ENCODE peak calls at places on chromosomes 12 and 14, in eight cellular contexts. N is A673; B is cardiac muscle cell; Y is CD4-positive, alpha-beta memory T cell; V is CD8-positive, alpha-beta memory T cell; I is brain microvascular endothelial cell; G is upper lobe of left lung; L is left ventricle myocardium inferior. J is an unnamed sample. For H3K36me3, the result is how much of the 10 kb centered on the place peaks cover.

GRCh38 chr12:25725874-25726273 is 172.8 kb upstream of the LMNTD1 start:
- DNase-seq in N (no peak), B (peak), Y (no peak), V (no peak), I (peak), G (no peak), L (no peak), J (no peak)

GRCh38 chr14:50403433-50403832 is 6.8 kb upstream of the CDKL1 start:
- DNase-seq in N (no peak), B (peak), Y (no peak), V (no peak), I (no peak), G (no peak), L (no peak), J (no peak)

GRCh38 chr12:39764944-39765560 is 145.4 kb upstream of the ABCD2 start:
- DNase-seq in N (peak), B (peak), Y (peak), V (no peak), I (peak), G (no peak), L (no peak), J (peak)

GRCh38 chr14:39264057-39264456 is 30.3 kb downstream of the MIA2 start:
- DNase-seq in N (no peak), B (no peak), Y (no peak), V (no peak), I (no peak), G (no peak), L (no peak), J (no peak)

GRCh38 chr12:111151441-111151840 is 217.5 kb downstream of the PHETA1 start:
- DNase-seq in N (no peak), B (no peak), Y (no peak), V (no peak), I (no peak), G (no peak), L (no peak), J (no peak)

GRCh38 chr12:24307716-24308335 is 358.4 kb upstream of the SOX5 start:
- DNase-seq in N (peak), B (no peak), Y (no peak), V (no peak), I (no peak), G (no peak), L (no peak), J (no peak)

GRCh38 chr12:31989987-31990386 is 30.8 kb downstream of the RESF1 start:
- DNase-seq in N (no peak), B (peak), Y (no peak), V (no peak), I (peak), G (no peak), L (no peak), J (no peak)

GRCh38 chr14:106459971-106460730 is 933.8 kb downstream of the TMEM121 start:
- DNase-seq in N (peak), B (no peak), Y (peak), V (peak), I (no peak), G (peak), L (no peak), J (peak)

GRCh38 chr12:101859664-101860607 is 17.4 kb upstream of the DRAM1 start:
- DNase-seq in N (no peak), B (no peak), Y (no peak), V (no peak), I (no peak), G (no peak), L (no peak), J (no peak)

GRCh38 chr12:5984873-5985272 is 39.8 kb upstream of the ANO2 start:
- DNase-seq in N (no peak), B (no peak), Y (no peak), V (no peak), I (no peak), G (no peak), L (no peak), J (no peak)

GRCh38 chr14:77141592-77142288 is at the start of gene ZDHHC22:
- DNase-seq in N (no peak), B (peak), Y (no peak), V (no peak), I (no peak), G (no peak), L (no peak), J (no peak)

GRCh38 chr12:54018608-54018984 is 9.6 kb upstream of the HOXC6 start:
- DNase-seq in N (peak), B (no peak), Y (no peak), V (no peak), I (no peak), G (no peak), L (no peak), J (no peak)

GRCh38 chr12:117063162-117063911 is 35.9 kb downstream of the TESC start:
- DNase-seq in N (no peak), B (no peak), Y (peak), V (peak), I (no peak), G (no peak), L (no peak), J (peak)

GRCh38 chr12:117521327-117521726 is 159.9 kb upstream of the NOS1 start:
- DNase-seq in N (no peak), B (no peak), Y (no peak), V (no peak), I (no peak), G (no peak), L (no peak), J (no peak)

GRCh38 chr12:29389295-29389919 is 8.4 kb upstream of the ERGIC2 start:
- DNase-seq in N (no peak), B (peak), Y (no peak), V (peak), I (no peak), G (peak), L (no peak), J (no peak)

GRCh38 chr12:111193067-111193466 is 175.8 kb downstream of the PHETA1 start:
- DNase-seq in N (no peak), B (no peak), Y (no peak), V (no peak), I (no peak), G (no peak), L (no peak), J (no peak)

GRCh38 chr12:20527396-20528154 is 159.2 kb downstream of the PDE3A start:
- DNase-seq in N (no peak), B (peak), Y (no peak), V (no peak), I (peak), G (no peak), L (no peak), J (no peak)

GRCh38 chr14:53767566-53767965 is 189.1 kb downstream of the BMP4 start:
- DNase-seq in N (no peak), B (peak), Y (no peak), V (no peak), I (no peak), G (no peak), L (no peak), J (no peak)

GRCh38 chr14:86912689-86913088 is 1080.3 kb downstream of the GALC start:
- DNase-seq in N (no peak), B (no peak), Y (no peak), V (no peak), I (no peak), G (no peak), L (no peak), J (no peak)

GRCh38 chr12:59626382-59626781 is 30.6 kb downstream of the SLC16A7 start:
- DNase-seq in N (no peak), B (no peak), Y (no peak), V (no peak), I (no peak), G (no peak), L (no peak), J (no peak)

GRCh38 chr14:92961567-92961855 is 38.6 kb downstream of the CHGA start:
- DNase-seq in N (no peak), B (no peak), Y (no peak), V (peak), I (no peak), G (peak), L (peak), J (no peak)

GRCh38 chr12:101740566-101740965 is 1.3 kb upstream of the SYCP3 start:
- DNase-seq in N (no peak), B (no peak), Y (no peak), V (no peak), I (no peak), G (no peak), L (no peak), J (no peak)

GRCh38 chr12:83468988-83469908 is 782.5 kb downstream of the TMTC2 start:
- DNase-seq in N (no peak), B (no peak), Y (no peak), V (no peak), I (no peak), G (no peak), L (no peak), J (no peak)

GRCh38 chr14:105299654-105300541 is 903 bp downstream of the BRF1 start:
- DNase-seq in N (peak), B (no peak), Y (no peak), V (no peak), I (no peak), G (no peak), L (no peak), J (no peak)

GRCh38 chr14:77786148-77786547 is 13.8 kb upstream of the ADCK1 start:
- DNase-seq in N (no peak), B (no peak), Y (no peak), V (no peak), I (no peak), G (no peak), L (no peak), J (no peak)

GRCh38 chr14:99605299-99605961 is 1.4 kb upstream of the CCDC85C start:
- DNase-seq in N (peak), B (peak), Y (peak), V (peak), I (no peak), G (peak), L (peak), J (peak)

GRCh38 chr12:55227643-55228042 is 6.8 kb downstream of the OR10A7 start:
- DNase-seq in N (no peak), B (no peak), Y (no peak), V (no peak), I (no peak), G (no peak), L (no peak), J (no peak)

GRCh38 chr12:126708492-126708896 is 1558.5 kb upstream of the TMEM132C start:
- DNase-seq in N (peak), B (peak), Y (peak), V (no peak), I (no peak), G (no peak), L (no peak), J (no peak)

GRCh38 chr12:131786331-131786730 is 41.9 kb upstream of the MMP17 start:
- DNase-seq in N (no peak), B (no peak), Y (no peak), V (no peak), I (no peak), G (peak), L (no peak), J (no peak)
- H3K27ac ChIP-seq in N (no peak), B (no peak), Y (no peak), V (no peak), I (peak), G (no peak), L (no peak), J (no peak)

GRCh38 chr14:95409472-95410307 is 90.0 kb upstream of the CLMN start:
- DNase-seq in N (no peak), B (no peak), Y (no peak), V (no peak), I (no peak), G (no peak), L (no peak), J (no peak)

GRCh38 chr14:95408731-95409471 is 89.2 kb upstream of the CLMN start:
- DNase-seq in N (no peak), B (no peak), Y (no peak), V (no peak), I (no peak), G (peak), L (no peak), J (peak)

GRCh38 chr14:95407342-95407741 is 87.6 kb upstream of the CLMN start:
- DNase-seq in N (no peak), B (no peak), Y (no peak), V (no peak), I (no peak), G (no peak), L (no peak), J (no peak)

GRCh38 chr14:95413289-95414215 is 93.8 kb upstream of the CLMN start:
- DNase-seq in N (no peak), B (no peak), Y (no peak), V (no peak), I (no peak), G (no peak), L (no peak), J (no peak)

DNA sequence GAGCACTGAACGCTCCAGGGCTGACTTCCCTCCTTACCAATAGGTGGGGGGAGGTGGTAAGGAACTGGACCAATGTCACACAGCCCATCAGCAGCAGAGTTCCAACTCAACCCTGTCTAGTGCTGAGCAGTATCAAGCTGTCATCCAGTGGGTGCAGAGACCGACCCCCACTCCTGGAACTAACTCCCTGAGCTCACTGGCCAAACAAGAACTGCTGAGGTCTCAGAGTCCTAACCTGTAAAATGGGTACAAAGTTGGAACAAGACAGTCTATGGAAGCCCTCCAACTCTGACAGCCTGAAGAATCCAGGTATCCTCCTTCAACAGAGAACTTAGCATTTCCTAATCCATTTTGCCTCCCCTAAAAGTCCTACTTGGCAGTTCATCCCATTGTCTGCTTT is 91.1 kb upstream of the CLMN start:
- DNase-seq in N (no peak), B (no peak), Y (no peak), V (no peak), I (no peak), G (no peak), L (no peak), J (no peak)
- H3K36me3 ChIP-seq in N (under half), B (under half), Y (under half), V (under half), I (under half), G (under half), L (under half), J (under half)

GRCh38 chr12:120101182-120101581 is 15.4 kb downstream of the RAB35 start:
- DNase-seq in N (no peak), B (no peak), Y (no peak), V (no peak), I (no peak), G (no peak), L (no peak), J (no peak)
- H3K27ac ChIP-seq in N (no peak), B (no peak), Y (peak), V (no peak), I (no peak), G (no peak), L (peak), J (no peak)

DNA sequence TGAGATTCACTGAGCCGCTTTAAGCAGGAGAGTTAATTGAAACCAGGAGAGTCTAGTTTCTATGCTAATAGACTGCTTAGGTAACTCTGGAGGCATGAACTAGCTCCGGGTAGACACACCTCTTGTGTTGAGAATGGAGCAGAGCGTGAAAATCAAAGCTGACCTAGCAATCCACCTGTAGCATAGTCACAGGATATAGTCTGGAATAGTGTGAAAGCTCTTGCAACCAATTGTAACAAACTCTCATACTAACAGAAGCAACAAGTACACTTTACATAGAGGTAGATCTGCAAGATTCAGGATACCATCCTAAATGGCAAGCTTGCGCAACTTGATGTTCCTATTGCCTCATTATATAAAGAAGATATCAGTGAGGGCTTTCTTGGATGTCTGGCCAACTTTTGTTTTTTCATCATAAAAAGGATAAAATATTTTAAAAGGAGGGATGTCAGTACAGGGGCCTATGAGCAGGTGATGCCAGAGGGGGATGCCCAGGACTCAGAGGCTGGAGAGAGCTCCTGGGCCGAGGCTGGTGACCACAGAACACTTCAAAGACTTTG is 5.2 kb downstream of the ALDH1L2 start:
- DNase-seq in N (no peak), B (no peak), Y (no peak), V (no peak), I (no peak), G (no peak), L (no peak), J (no peak)
- H3K36me3 ChIP-seq in N (under half), B (under half), Y (under half), V (under half), I (under half), G (under half), L (under half), J (under half)

DNA sequence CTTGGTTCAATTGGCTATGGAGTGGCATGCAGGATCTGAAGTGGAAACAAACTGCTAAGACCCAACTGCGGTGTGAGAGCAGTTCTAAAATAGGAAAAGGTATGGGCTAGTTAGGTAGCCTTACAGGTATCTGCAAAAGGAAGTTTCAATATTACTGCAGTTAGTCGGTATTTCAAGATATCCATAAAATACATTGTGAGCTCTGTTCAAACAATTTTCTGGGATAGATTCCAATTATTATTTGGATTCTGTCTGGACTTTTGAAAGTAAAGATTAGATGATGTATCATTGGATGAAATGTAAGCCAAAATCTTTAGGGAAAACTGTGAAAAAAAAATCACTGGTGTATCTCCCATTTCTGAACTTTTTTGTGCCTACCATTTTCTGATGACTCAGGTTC is 621.6 kb downstream of the CCER1 start:
- DNase-seq in N (no peak), B (no peak), Y (no peak), V (no peak), I (no peak), G (no peak), L (no peak), J (no peak)
- H3K27ac ChIP-seq in N (no peak), B (no peak), Y (no peak), V (no peak), I (peak), G (no peak), L (no peak), J (no peak)

GRCh38 chr14:94844593-94844992 is 74.7 kb upstream of the GSC start:
- DNase-seq in N (no peak), B (no peak), Y (no peak), V (no peak), I (no peak), G (no peak), L (no peak), J (no peak)

GRCh38 chr14:94853920-94854319 is 84.0 kb upstream of the GSC start:
- DNase-seq in N (no peak), B (no peak), Y (no peak), V (no peak), I (no peak), G (no peak), L (no peak), J (no peak)

DNA sequence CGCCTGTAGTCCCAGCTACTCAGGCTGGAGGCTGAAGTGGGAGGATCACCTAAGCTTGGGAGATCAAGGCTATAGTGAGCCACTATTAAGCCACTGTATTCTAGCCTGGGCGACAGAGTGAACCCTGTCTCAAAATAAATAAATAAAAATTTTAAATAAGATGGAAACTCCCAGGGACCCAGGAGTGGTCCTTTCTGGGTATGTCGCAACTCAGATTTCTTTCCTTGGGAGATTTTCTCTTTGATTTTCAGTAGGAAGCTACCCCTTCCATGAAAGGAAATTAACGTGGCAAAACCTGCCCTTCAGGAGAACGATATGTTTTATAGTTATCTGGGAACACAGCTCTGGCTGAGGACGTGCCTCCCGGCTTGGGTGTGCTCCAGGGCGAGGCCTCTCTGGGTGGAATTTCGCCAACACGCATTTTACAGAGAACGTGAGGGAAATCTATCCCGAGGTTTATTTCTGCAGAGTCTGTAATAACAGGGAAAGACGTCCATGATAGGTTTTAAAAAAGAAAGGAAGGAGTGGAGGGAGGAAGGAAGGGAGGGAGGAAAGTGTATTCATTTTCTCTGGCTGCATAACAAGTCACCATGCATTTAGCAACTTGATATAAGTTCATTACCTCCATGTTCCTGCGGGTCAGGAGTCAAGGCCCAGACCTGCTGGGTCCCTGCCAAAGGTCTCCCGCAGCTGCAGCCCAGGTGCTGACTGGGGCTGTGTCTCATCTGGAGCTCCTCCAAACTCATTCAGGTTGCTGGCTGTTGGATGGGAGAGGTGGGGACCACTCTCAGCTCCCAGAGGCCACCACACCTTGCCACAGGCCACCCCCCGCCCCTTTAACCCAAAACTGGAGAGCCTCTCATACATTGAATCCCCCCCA is 80.7 kb upstream of the GSC start:
- DNase-seq in N (no peak), B (no peak), Y (no peak), V (no peak), I (no peak), G (peak), L (no peak), J (peak)
- H3K36me3 ChIP-seq in N (under half), B (under half), Y (under half), V (under half), I (under half), G (under half), L (under half), J (under half)

GRCh38 chr12:2281446-2281845 is 228.7 kb downstream of the CACNA1C start:
- DNase-seq in N (no peak), B (no peak), Y (no peak), V (no peak), I (no peak), G (no peak), L (no peak), J (no peak)

GRCh38 chr12:2283480-2283879 is 230.7 kb downstream of the CACNA1C start:
- DNase-seq in N (no peak), B (no peak), Y (no peak), V (no peak), I (no peak), G (no peak), L (no peak), J (no peak)

GRCh38 chr12:2283910-2284309 is 231.1 kb downstream of the CACNA1C start:
- DNase-seq in N (peak), B (peak), Y (no peak), V (no peak), I (no peak), G (no peak), L (no peak), J (no peak)

GRCh38 chr12:2284321-2284813 is 231.6 kb downstream of the CACNA1C start:
- DNase-seq in N (peak), B (peak), Y (no peak), V (no peak), I (peak), G (no peak), L (no peak), J (no peak)

DNA sequence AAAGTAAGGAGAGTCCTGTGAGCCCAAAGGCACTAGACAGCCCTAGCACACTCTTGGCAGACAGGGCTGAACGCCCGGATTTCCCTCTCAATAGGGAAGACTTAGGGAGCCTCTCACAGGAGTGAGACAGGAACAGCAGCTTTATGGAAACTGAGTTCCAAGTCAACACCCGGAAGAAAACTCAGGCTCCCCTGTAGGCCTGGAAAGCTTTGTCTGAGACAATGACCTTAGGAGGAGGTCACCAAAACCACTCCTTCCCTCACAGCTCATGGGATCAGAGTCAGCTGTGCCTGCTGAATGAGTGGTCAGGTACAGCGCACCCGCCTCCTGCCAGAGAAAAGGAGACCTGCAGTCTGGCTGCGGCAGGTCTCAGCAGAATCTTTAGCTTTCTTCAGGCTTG is 229.5 kb downstream of the CACNA1C start:
- DNase-seq in N (no peak), B (peak), Y (no peak), V (no peak), I (no peak), G (no peak), L (no peak), J (peak)
- H3K27ac ChIP-seq in N (peak), B (peak), Y (no peak), V (no peak), I (no peak), G (peak), L (peak), J (no peak)